ENCODE peak calls at places on chromosomes 3 and 15, in seven cellular contexts. T is HCT116, K is prostate gland, Y is breast epithelium, G is GM12892, W is GM12891, F is sigmoid colon. Z is an unnamed sample.

GRCh38 chr3:42936157-42936981 is 30.4 kb downstream of the ZNF662 start:
- DNase-seq in T (no peak), K (no peak), Y (no peak), G (no peak), W (no peak), F (peak; percentile 79), Z (peak; percentile 65)

GRCh38 chr3:101133638-101134037 is 140.4 kb upstream of the ABI3BP start:
- DNase-seq in T (no peak), K (no peak), Y (no peak), G (no peak), W (no peak), F (no peak), Z (no peak)

GRCh38 chr15:39961051-39961450 is 27.1 kb downstream of the EIF2AK4 start:
- DNase-seq in T (no peak), K (no peak), Y (no peak), G (no peak), W (no peak), F (no peak), Z (no peak)

GRCh38 chr3:116951610-116952009 is 242.0 kb downstream of the TUSC7 start:
- DNase-seq in T (no peak), K (no peak), Y (no peak), G (no peak), W (no peak), F (no peak), Z (no peak)

GRCh38 chr3:112894258-112894657 is 47.6 kb upstream of the CD200R1L start:
- DNase-seq in T (peak; percentile 0), K (no peak), Y (no peak), G (no peak), W (no peak), F (no peak), Z (no peak)

GRCh38 chr15:101088788-101089578 is 162.9 kb downstream of the CHSY1 start:
- DNase-seq in T (peak; percentile 26), K (peak; percentile 59), Y (peak; percentile 41), G (peak; percentile 86), W (peak; percentile 87), F (peak; percentile 82), Z (peak; percentile 98)

GRCh38 chr15:47965297-47965696 is 155.5 kb upstream of the SLC24A5 start:
- DNase-seq in T (no peak), K (no peak), Y (no peak), G (no peak), W (no peak), F (no peak), Z (no peak)

GRCh38 chr3:81068546-81068945 is 692.9 kb downstream of the GBE1 start:
- DNase-seq in T (no peak), K (no peak), Y (no peak), G (no peak), W (no peak), F (no peak), Z (no peak)

GRCh38 chr15:76978522-76979330 is 16.2 kb upstream of the PSTPIP1 start:
- DNase-seq in T (no peak), K (no peak), Y (no peak), G (no peak), W (no peak), F (no peak), Z (no peak)

GRCh38 chr3:135918600-135918999 is 46.9 kb upstream of the PPP2R3A start:
- DNase-seq in T (peak; percentile 24), K (no peak), Y (no peak), G (no peak), W (no peak), F (no peak), Z (no peak)

GRCh38 chr15:57784081-57784488 is 77.6 kb downstream of the POLR2M start:
- DNase-seq in T (no peak), K (no peak), Y (peak; percentile 46), G (no peak), W (no peak), F (no peak), Z (no peak)

GRCh38 chr3:3127432-3128010 is 781 bp downstream of the TRNT1 start:
- DNase-seq in T (no peak), K (no peak), Y (no peak), G (no peak), W (peak; percentile 8), F (no peak), Z (no peak)

GRCh38 chr3:127037971-127038446 is 55.1 kb downstream of the PLXNA1 start:
- DNase-seq in T (no peak), K (no peak), Y (no peak), G (no peak), W (no peak), F (peak; percentile 52), Z (peak; percentile 57)

GRCh38 chr15:75454471-75455418 is 3.3 kb upstream of the SIN3A start:
- DNase-seq in T (peak; percentile 26), K (peak; percentile 35), Y (no peak), G (peak; percentile 42), W (peak; percentile 43), F (peak; percentile 89), Z (peak; percentile 96)

GRCh38 chr3:23055733-23056376 is 147.3 kb upstream of the UBE2E2 start:
- DNase-seq in T (no peak), K (no peak), Y (no peak), G (no peak), W (no peak), F (no peak), Z (no peak)

GRCh38 chr15:87570186-87570585 is 686.4 kb downstream of the NTRK3 start:
- DNase-seq in T (no peak), K (no peak), Y (no peak), G (no peak), W (no peak), F (no peak), Z (no peak)

GRCh38 chr15:64460737-64461576 is 579 bp downstream of the ZNF609 start:
- DNase-seq in T (peak; percentile 35), K (peak; percentile 51), Y (peak; percentile 27), G (peak; percentile 48), W (peak; percentile 42), F (peak; percentile 72), Z (no peak)

GRCh38 chr3:104145164-104145563 is 1221.5 kb upstream of the ALCAM start:
- DNase-seq in T (no peak), K (no peak), Y (no peak), G (no peak), W (no peak), F (no peak), Z (no peak)

GRCh38 chr3:180102604-180103003 is 65.9 kb upstream of the PEX5L start:
- DNase-seq in T (no peak), K (no peak), Y (no peak), G (no peak), W (no peak), F (no peak), Z (peak; percentile 21)

GRCh38 chr3:63724987-63725386 is 72.5 kb downstream of the SNTN start:
- DNase-seq in T (no peak), K (no peak), Y (no peak), G (no peak), W (no peak), F (no peak), Z (peak; percentile 23)

GRCh38 chr3:39133822-39134221 is 19.6 kb downstream of the CSRNP1 start:
- DNase-seq in T (no peak), K (no peak), Y (no peak), G (no peak), W (no peak), F (peak; percentile 35), Z (no peak)

GRCh38 chr3:39134305-39134704 is 19.1 kb downstream of the CSRNP1 start:
- DNase-seq in T (no peak), K (no peak), Y (no peak), G (no peak), W (no peak), F (peak; percentile 44), Z (no peak)

GRCh38 chr3:39133093-39133490 is 20.3 kb downstream of the CSRNP1 start:
- DNase-seq in T (no peak), K (no peak), Y (peak; percentile 48), G (no peak), W (no peak), F (peak; percentile 24), Z (no peak)

GRCh38 chr3:39136533-39137434 is 16.6 kb downstream of the CSRNP1 start:
- DNase-seq in T (no peak), K (no peak), Y (no peak), G (no peak), W (no peak), F (peak; percentile 64), Z (peak; percentile 69)

DNA sequence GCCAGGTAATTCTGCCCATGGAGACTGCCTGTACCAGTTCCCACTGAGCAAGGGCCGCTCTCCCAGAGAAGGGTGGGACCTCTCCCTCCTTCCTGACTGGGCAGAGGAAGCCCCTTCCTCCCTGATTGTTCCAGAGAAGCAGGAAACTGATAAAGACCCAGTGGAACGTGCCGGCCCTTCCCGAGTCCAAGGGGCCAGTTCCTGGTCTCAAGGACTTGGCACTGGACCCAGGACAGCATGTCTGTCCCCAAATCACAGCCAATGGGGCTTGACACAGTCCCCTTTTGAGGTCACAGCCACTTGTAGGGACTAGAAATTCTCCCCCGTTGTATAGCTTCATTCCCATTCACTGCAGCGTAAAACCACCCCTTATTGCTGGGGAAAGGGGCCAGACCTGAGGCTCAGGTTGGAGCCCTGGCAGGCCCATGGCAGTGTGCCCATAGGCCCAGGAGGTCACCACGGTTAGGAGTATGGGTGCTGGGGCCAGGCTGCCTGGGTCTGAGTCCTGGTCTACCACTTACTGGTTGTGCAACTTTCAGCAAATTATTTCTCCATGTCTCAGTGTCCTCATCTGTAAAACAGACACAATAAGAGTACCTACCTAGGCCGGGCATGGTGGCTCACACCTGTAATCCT is 18.1 kb downstream of the CSRNP1 start:
- DNase-seq in T (no peak), K (no peak), Y (no peak), G (no peak), W (no peak), F (peak; percentile 62), Z (peak; percentile 86)
- TF ChIP-seq POLR2AphosphoS5 in T (no peak), K (peak; percentile 12), Y (no peak), G (no peak), W (no peak), F (peak; percentile 19), Z (peak; percentile 93)

DNA sequence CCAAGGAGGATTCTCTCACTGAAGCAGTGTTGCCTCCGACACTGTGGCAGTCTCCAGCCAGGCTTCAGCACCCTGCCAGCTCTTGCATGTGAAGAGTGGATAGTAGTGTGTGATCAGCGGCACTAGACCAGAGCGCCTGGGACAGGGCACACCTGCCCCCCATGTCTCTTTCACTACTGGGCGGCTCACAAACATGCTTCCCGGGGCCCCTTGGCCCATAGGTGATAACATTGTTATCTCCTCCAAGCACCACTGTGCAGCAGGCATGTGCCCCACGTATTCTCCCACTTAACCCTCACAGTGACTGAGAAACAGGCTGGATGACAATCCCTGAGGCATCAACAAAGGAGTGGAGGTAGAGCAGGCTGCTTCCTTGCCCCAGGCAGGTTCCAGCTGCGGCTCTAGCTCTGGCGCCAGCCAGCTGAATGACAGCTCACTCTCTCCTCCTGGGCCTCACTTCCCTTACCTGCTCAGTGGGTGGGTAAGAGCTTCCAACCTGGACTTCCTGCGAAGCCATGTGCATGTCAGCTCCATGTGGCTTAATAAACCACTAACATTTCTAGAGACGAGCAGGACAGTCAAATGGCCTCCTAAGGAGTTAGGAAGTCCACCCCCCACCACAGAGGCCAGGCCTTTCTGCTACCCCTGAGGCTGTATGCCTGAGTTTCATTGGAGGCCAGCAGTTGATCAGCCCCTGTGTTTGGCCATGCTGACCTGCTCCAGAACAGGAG is 37.8 kb downstream of the KLF13 start:
- DNase-seq in T (no peak), K (no peak), Y (no peak), G (no peak), W (no peak), F (no peak), Z (no peak)
- TF ChIP-seq POLR2AphosphoS5 in T (no peak), K (no peak), Y (no peak), G (no peak), W (no peak), F (no peak), Z (no peak)

GRCh38 chr3:5339967-5340535 is 152.5 kb downstream of the EDEM1 start:
- DNase-seq in T (no peak), K (no peak), Y (no peak), G (no peak), W (no peak), F (no peak), Z (no peak)
- TF ChIP-seq POLR2AphosphoS5 in T (no peak), K (no peak), Y (no peak), G (no peak), W (no peak), F (no peak), Z (no peak)

GRCh38 chr3:194312186-194312742 is 38.9 kb downstream of the CPN2 start:
- DNase-seq in T (no peak), K (peak; percentile 74), Y (peak; percentile 83), G (no peak), W (no peak), F (peak; percentile 95), Z (no peak)
- TF ChIP-seq POLR2AphosphoS5 in T (no peak), K (peak; percentile 67), Y (no peak), G (no peak), W (no peak), F (peak; percentile 81), Z (no peak)

Z was measured in upper lobe of left lung.